ENCODE peak calls at places on chromosomes 11 and 22, in ten cellular contexts. N is adrenal gland, O is astrocyte of the cerebellum, P is tibial artery, Z is SK-N-SH, L is fibroblast of lung, F is heart left ventricle, R is kidney epithelial cell, B is GM12865, A is iPS DF 6.9. X is an unnamed sample.

GRCh38 chr22:28139993-28140392 is 220.9 kb upstream of the PITPNB start:
- DNase-seq in N (no peak), O (no peak), P (no peak), Z (no peak), L (peak; percentile 97), F (no peak), R (peak; percentile 74), B (no peak), A (no peak), X (no peak)

GRCh38 chr11:78168539-78169477 is 19.6 kb downstream of the KCTD21 start:
- DNase-seq in N (peak; percentile 89), O (peak; percentile 62), P (peak; percentile 97), Z (peak; percentile 75), L (peak; percentile 87), F (peak; percentile 92), R (no peak), B (no peak), A (no peak), X (peak; percentile 89)

GRCh38 chr11:126398721-126399120 is 43.2 kb downstream of the ST3GAL4 start:
- DNase-seq in N (no peak), O (no peak), P (no peak), Z (no peak), L (no peak), F (no peak), R (no peak), B (no peak), A (no peak), X (no peak)

GRCh38 chr22:42296883-42297282 is 26.4 kb upstream of the TCF20 start:
- DNase-seq in N (no peak), O (no peak), P (no peak), Z (no peak), L (no peak), F (no peak), R (no peak), B (no peak), A (no peak), X (no peak)

GRCh38 chr11:117559698-117560097 is 232.0 kb downstream of the CEP164 start:
- DNase-seq in N (no peak), O (no peak), P (no peak), Z (no peak), L (no peak), F (no peak), R (no peak), B (no peak), A (no peak), X (no peak)

GRCh38 chr22:20748820-20749428 is 25.0 kb upstream of the SERPIND1 start:
- DNase-seq in N (no peak), O (peak; percentile 69), P (no peak), Z (no peak), L (peak; percentile 87), F (no peak), R (no peak), B (peak; percentile 90), A (no peak), X (no peak)

GRCh38 chr11:120432056-120433018 is 79.2 kb upstream of the GRIK4 start:
- DNase-seq in N (peak; percentile 77), O (peak; percentile 100), P (peak; percentile 65), Z (no peak), L (peak; percentile 99), F (no peak), R (peak; percentile 98), B (peak; percentile 40), A (no peak), X (peak; percentile 51)

GRCh38 chr22:37176464-37177061 is 11.5 kb downstream of the C1QTNF6 start:
- DNase-seq in N (peak; percentile 71), O (peak; percentile 24), P (peak; percentile 80), Z (peak; percentile 79), L (peak; percentile 83), F (peak; percentile 91), R (no peak), B (peak; percentile 31), A (no peak), X (no peak)

GRCh38 chr11:2884424-2884815 is 1.2 kb downstream of the CDKN1C start:
- DNase-seq in N (no peak), O (no peak), P (peak; percentile 64), Z (peak; percentile 79), L (peak; percentile 33), F (peak; percentile 75), R (no peak), B (no peak), A (no peak), X (no peak)

GRCh38 chr11:2881974-2882362 is 3.6 kb downstream of the CDKN1C start:
- DNase-seq in N (no peak), O (no peak), P (no peak), Z (no peak), L (no peak), F (no peak), R (no peak), B (no peak), A (no peak), X (no peak)

GRCh38 chr11:2881076-2881973 is 4.2 kb downstream of the CDKN1C start:
- DNase-seq in N (no peak), O (no peak), P (no peak), Z (no peak), L (no peak), F (no peak), R (no peak), B (no peak), A (no peak), X (no peak)

GRCh38 chr11:2883717-2884423 is 1.7 kb downstream of the CDKN1C start:
- DNase-seq in N (no peak), O (no peak), P (no peak), Z (peak; percentile 73), L (no peak), F (peak; percentile 75), R (no peak), B (no peak), A (no peak), X (no peak)

GRCh38 chr11:2882681-2883110 is 2.9 kb downstream of the CDKN1C start:
- DNase-seq in N (no peak), O (no peak), P (no peak), Z (no peak), L (no peak), F (no peak), R (no peak), B (no peak), A (no peak), X (no peak)
- H3K4me3 ChIP-seq in N (no peak overlapping the region), O (peak overlapping the region; percentile 64), P (no peak overlapping the region), Z (no peak overlapping the region), L (no peak overlapping the region), F (peak overlapping the region; percentile 71), R (no peak overlapping the region), B (no peak overlapping the region), A (no peak overlapping the region), X (peak overlapping the region; percentile 98)

GRCh38 chr22:49723478-49724029 is 104.1 kb downstream of the BRD1 start:
- DNase-seq in N (no peak), O (no peak), P (no peak), Z (no peak), L (no peak), F (no peak), R (no peak), B (no peak), A (no peak), X (no peak)

GRCh38 chr22:49724030-49724892 is 103.4 kb downstream of the BRD1 start:
- DNase-seq in N (no peak), O (no peak), P (no peak), Z (peak; percentile 21), L (no peak), F (no peak), R (no peak), B (no peak), A (no peak), X (no peak)

GRCh38 chr22:49726022-49726681 is 101.5 kb downstream of the BRD1 start:
- DNase-seq in N (no peak), O (no peak), P (no peak), Z (no peak), L (no peak), F (peak; percentile 15), R (no peak), B (no peak), A (no peak), X (no peak)

GRCh38 chr22:49725516-49725915 is 102.2 kb downstream of the BRD1 start:
- DNase-seq in N (no peak), O (no peak), P (no peak), Z (no peak), L (no peak), F (no peak), R (no peak), B (no peak), A (no peak), X (no peak)

DNA sequence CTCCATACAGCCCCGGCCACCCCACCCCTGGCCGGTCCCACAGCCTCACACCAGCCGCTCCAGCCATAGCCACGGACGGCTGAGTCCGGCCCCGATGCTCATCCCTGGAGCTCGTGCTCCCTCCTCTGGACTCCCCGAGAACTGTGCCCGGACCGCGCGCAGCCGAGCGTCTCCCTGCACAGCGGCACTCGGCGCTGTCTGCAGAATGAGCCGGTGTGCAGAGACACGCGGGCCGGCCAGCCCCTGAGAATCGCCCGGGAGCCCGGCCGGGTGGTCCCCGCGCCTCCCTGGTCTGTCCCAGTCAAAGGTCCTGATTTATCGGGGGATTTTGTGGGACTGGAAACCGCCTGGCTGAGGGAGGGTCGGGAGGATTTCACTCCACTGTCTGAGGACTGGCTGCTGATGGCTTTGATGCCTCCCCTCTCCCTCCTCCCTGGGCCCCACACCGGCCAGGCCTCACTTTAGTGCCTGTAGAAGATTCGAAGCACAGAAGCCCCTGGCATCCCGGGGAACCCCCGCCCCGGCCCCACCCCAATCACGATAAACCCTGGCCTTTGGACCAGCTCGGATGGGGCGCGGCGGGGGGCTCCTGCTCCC is 102.7 kb downstream of the BRD1 start:
- DNase-seq in N (no peak), O (no peak), P (peak; percentile 45), Z (peak; percentile 93), L (peak; percentile 16), F (peak; percentile 72), R (no peak), B (peak; percentile 24), A (no peak), X (no peak)
- H3K4me3 ChIP-seq in N (no peak overlapping the region), O (no peak overlapping the region), P (no peak overlapping the region), Z (no peak overlapping the region), L (no peak overlapping the region), F (peak overlapping the region; percentile 38), R (no peak overlapping the region), B (no peak overlapping the region), A (no peak overlapping the region), X (peak overlapping the region; percentile 50)

GRCh38 chr22:25449781-25450317 is 114.6 kb upstream of the GRK3 start:
- DNase-seq in N (no peak), O (no peak), P (no peak), Z (no peak), L (peak; percentile 64), F (no peak), R (no peak), B (no peak), A (no peak), X (no peak)

GRCh38 chr22:25453058-25453457 is 111.4 kb upstream of the GRK3 start:
- DNase-seq in N (no peak), O (no peak), P (no peak), Z (no peak), L (no peak), F (no peak), R (no peak), B (no peak), A (no peak), X (no peak)

GRCh38 chr22:25451480-25452114 is 112.9 kb upstream of the GRK3 start:
- DNase-seq in N (no peak), O (no peak), P (no peak), Z (no peak), L (peak; percentile 34), F (no peak), R (no peak), B (no peak), A (no peak), X (no peak)

GRCh38 chr22:25453557-25453956 is 110.9 kb upstream of the GRK3 start:
- DNase-seq in N (no peak), O (no peak), P (no peak), Z (no peak), L (no peak), F (no peak), R (no peak), B (no peak), A (no peak), X (no peak)

DNA sequence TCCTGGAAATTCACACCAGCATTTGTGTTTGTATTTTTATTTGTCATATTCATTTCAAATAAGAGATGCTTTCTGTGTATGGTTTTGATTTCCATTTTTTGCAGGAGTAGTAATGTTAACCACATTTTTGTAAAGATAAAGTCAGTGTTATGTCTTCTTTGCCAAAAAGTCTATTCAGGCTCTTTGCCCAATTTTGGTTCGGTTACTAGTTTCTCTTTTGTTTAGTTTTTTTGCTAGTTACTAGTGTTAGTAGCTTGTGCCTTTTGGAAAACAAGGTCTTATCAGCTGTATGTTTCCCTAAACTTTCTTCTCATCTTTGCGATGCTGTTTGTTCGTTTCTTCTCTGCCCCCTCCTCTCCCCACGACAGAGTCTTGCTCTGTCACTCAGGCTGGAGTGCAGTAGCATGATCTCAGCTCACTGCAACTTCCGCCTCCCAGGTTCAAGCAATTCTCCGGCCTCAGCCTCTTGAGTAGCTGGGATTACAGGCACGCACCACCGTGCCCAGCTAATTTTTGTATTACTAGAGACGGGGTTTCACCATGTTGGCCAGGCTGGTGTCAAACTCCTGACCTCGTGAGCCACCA is 112.3 kb upstream of the GRK3 start:
- DNase-seq in N (no peak), O (no peak), P (no peak), Z (no peak), L (no peak), F (no peak), R (no peak), B (no peak), A (no peak), X (no peak)
- H3K4me3 ChIP-seq in N (no peak overlapping the region), O (no peak overlapping the region), P (no peak overlapping the region), Z (no peak overlapping the region), L (no peak overlapping the region), F (no peak overlapping the region), R (no peak overlapping the region), B (no peak overlapping the region), A (no peak overlapping the region), X (peak overlapping the region; percentile 40)

DNA sequence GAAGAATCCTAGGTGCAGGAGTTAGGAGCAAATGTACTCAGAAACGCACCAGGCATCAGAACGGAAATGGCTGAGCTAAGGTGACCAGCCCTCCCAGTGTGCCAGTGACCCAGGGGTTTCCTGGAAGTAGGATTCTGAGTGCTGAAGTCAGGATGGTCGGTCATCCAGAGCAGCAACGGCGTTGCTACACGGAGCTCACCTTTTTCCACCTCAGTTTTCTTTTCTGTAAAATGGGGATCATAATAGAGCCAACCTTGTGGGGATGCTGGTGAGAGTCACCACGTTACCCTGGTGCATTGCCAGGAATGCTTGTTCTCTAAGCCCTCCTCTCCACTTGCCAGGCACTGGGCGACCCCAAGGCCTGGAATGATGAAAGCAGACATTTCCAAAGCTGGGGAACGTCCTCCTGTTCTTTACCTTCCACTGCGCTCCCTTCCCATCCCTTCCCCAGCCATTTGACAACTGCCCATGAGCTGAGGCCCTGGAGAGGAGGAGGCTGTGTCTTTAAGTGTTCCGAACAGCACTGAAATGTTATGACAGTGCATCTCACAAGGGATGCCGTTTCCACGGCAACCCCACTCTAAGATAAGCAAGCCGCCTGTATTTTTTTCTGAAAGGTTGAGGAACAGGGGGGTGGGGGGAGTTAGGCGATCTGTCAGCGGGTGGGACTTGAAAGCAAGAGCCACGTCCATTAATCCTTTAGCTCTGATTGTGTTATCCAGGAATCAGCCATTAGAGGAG is 66.8 kb downstream of the TSPAN18 start:
- DNase-seq in N (no peak), O (no peak), P (no peak), Z (peak; percentile 76), L (peak; percentile 27), F (peak; percentile 63), R (no peak), B (no peak), A (no peak), X (no peak)
- H3K4me3 ChIP-seq in N (no peak overlapping the region), O (no peak overlapping the region), P (no peak overlapping the region), Z (no peak overlapping the region), L (no peak overlapping the region), F (no peak overlapping the region), R (no peak overlapping the region), B (no peak overlapping the region), A (no peak overlapping the region), X (no peak overlapping the region)